ENCODE peak calls at places on chromosomes 6 and 20, in six cellular contexts. E is HepG2, Z is A549, R is GM12878, P is endothelial cell of umbilical vein, C is K562. F is an unnamed sample.

GRCh38 chr20:21149344-21149743 is 23.5 kb downstream of the KIZ start:
- DNase-seq in Z (no peak), P (no peak), C (no peak), R (no peak), E (no peak), F (no peak)

GRCh38 chr6:161829186-161829794 is 555.4 kb upstream of the AGPAT4 start:
- DNase-seq in R (no peak), P (no peak), C (no peak), Z (no peak), E (no peak), F (no peak)

GRCh38 chr20:50987493-50988210 is 29.0 kb downstream of the MOCS3 start:
- DNase-seq in C (peak), E (peak), P (peak), Z (peak), R (peak), F (peak)

GRCh38 chr20:25051386-25052155 is 6.4 kb downstream of the ACSS1 start:
- DNase-seq in Z (no peak), R (no peak), E (no peak), P (no peak), C (no peak), F (no peak)

GRCh38 chr6:79117752-79118151 is 39.7 kb upstream of the PHIP start:
- DNase-seq in R (no peak), Z (no peak), E (no peak), P (no peak), C (peak), F (no peak)

GRCh38 chr6:35512740-35513139 is at the start of gene TULP1:
- DNase-seq in R (no peak), C (no peak), Z (no peak), E (no peak), P (no peak), F (no peak)

GRCh38 chr20:44041001-44041400 is 126.3 kb downstream of the TOX2 start:
- DNase-seq in C (no peak), E (no peak), P (no peak), Z (no peak), R (no peak), F (no peak)

GRCh38 chr6:113412589-113413367 is 444.4 kb upstream of the MARCKS start:
- DNase-seq in C (no peak), Z (no peak), R (no peak), E (no peak), P (peak), F (no peak)

GRCh38 chr6:158897236-158897635 is 78.1 kb upstream of the EZR start:
- DNase-seq in C (no peak), Z (no peak), E (no peak), R (no peak), P (no peak), F (no peak)

GRCh38 chr6:87558446-87558845 is 31.3 kb downstream of the RARS2 start:
- DNase-seq in P (no peak), R (no peak), E (no peak), C (no peak), Z (no peak), F (no peak)

GRCh38 chr6:167140589-167141474 is 16.9 kb downstream of the GPR31 start:
- DNase-seq in E (peak), Z (no peak), C (no peak), P (no peak), R (no peak), F (no peak)

GRCh38 chr6:31460361-31461025 is 37.5 kb upstream of the MICB start:
- DNase-seq in R (no peak), Z (no peak), P (no peak), C (no peak), E (no peak), F (no peak)

GRCh38 chr6:166567107-166567506 is 19.4 kb downstream of the RAMACL start:
- DNase-seq in R (no peak), C (no peak), P (peak), E (no peak), Z (no peak), F (no peak)

GRCh38 chr6:3956054-3956453 is 106.9 kb downstream of the FAM50B start:
- DNase-seq in C (no peak), E (peak), Z (no peak), R (no peak), P (no peak), F (no peak)

GRCh38 chr6:155014715-155015300 is 19.7 kb downstream of the TIAM2 start:
- DNase-seq in P (peak), Z (no peak), E (no peak), C (no peak), R (no peak), F (no peak)

GRCh38 chr6:13427838-13428527 is 59.4 kb downstream of the GFOD1 start:
- DNase-seq in Z (no peak), P (peak), R (peak), E (no peak), C (peak), F (no peak)

GRCh38 chr20:60046011-60046413 is 87.8 kb downstream of the CDH26 start:
- DNase-seq in P (no peak), C (no peak), E (no peak), Z (no peak), R (no peak), F (peak)

GRCh38 chr6:144248470-144249301 is 36.4 kb upstream of the UTRN start:
- DNase-seq in E (no peak), P (no peak), Z (no peak), C (no peak), R (no peak), F (no peak)

GRCh38 chr6:16766836-16767745 is 5.8 kb upstream of the ATXN1 start:
- DNase-seq in Z (no peak), C (no peak), E (no peak), P (no peak), R (no peak), F (no peak)

GRCh38 chr20:44750081-44750805 is 4.6 kb downstream of the KCNK15 start:
- DNase-seq in C (peak), P (no peak), E (no peak), Z (no peak), R (no peak), F (no peak)

DNA sequence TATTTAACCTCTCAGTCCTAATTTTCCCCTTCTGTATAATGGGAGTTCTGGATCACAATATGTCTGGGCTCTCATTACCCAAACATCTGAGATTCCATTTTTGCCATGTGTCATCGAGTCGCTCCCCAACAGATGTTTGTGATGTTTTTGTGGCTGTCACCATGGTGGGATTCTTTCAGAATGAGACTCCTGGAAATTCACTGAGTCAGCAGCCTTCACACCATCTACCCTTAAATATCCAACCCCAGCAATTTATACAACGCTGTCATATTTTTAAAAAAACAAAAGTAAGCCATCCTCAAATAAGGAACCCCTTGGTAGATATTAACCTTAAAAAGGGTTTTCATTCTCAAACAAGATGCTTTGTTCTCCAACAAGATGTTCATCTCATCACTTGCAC is 20.9 kb downstream of the NRSN1 start:
- DNase-seq in R (no peak), C (no peak), E (no peak), P (no peak), Z (no peak), F (no peak)
- H3K4me3 ChIP-seq in R (no peak), C (no peak), E (no peak), P (no peak), Z (no peak), F (no peak)

DNA sequence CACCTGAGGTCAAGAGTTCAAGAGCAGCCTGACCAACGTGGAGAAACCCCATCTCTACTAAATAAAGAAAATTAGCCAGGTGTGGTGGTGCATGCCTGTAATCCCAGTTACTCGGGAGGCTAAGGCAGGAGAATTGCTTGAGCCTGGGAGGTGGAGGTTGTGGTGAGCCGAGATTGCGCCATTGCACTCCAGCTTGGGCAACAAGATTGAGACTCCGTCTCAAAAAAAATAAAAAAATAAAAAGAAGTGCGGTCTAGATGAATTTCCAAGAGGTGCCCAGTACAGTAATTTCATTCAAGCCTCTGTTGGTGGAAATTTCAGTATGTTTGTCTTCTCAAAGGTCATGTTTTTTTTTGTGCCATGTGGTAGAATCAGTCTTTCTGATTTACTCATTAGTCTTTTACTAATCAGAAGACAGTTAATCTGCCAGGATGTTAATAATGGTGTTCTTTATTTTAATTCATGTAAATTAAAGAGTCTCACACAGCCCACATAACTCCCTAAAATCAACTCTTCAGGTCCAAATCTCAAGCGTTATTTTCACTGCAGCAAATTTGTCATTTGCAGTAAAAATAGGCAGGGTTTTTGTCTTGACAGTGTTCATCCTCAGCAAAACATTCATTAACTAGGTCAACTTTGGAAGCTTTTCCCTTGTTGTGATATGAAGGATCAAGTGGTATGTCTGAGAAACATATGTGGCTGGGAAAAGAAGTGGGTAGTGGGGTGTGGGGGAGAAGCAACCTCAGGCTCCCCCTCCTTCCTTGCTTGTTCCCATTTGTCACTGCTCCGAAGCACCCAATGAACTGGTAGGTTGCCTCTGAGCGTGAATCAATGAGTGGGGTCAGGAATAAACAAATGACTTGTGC is 13.3 kb downstream of the TP53INP2 start:
- DNase-seq in R (no peak), E (peak), C (no peak), Z (no peak), P (no peak), F (no peak)
- TF ChIP-seq MAX in R (no peak), E (peak), C (no peak), Z (no peak), P (no peak), F (no peak)

GRCh38 chr20:6164421-6165341 is 41.9 kb upstream of the FERMT1 start:
- DNase-seq in C (no peak), E (no peak), Z (no peak), P (no peak), R (no peak), F (no peak)
- TF ChIP-seq MYC in C (no peak), E (no peak), Z (no peak), P (no peak), R (no peak), F (no peak)

GRCh38 chr6:96014846-96015245 is 928 bp upstream of the FUT9 start:
- DNase-seq in P (no peak), R (no peak), E (no peak), C (no peak), Z (no peak), F (no peak)

GRCh38 chr6:96015321-96015790 is 418 bp upstream of the FUT9 start:
- DNase-seq in P (no peak), E (no peak), Z (no peak), R (no peak), C (no peak), F (no peak)

GRCh38 chr6:96013531-96013930 is 2.2 kb upstream of the FUT9 start:
- DNase-seq in C (no peak), E (no peak), Z (no peak), P (no peak), R (no peak), F (no peak)

GRCh38 chr6:96016781-96017180 is 1.0 kb downstream of the FUT9 start:
- DNase-seq in R (no peak), P (no peak), Z (no peak), E (no peak), C (no peak), F (no peak)

DNA sequence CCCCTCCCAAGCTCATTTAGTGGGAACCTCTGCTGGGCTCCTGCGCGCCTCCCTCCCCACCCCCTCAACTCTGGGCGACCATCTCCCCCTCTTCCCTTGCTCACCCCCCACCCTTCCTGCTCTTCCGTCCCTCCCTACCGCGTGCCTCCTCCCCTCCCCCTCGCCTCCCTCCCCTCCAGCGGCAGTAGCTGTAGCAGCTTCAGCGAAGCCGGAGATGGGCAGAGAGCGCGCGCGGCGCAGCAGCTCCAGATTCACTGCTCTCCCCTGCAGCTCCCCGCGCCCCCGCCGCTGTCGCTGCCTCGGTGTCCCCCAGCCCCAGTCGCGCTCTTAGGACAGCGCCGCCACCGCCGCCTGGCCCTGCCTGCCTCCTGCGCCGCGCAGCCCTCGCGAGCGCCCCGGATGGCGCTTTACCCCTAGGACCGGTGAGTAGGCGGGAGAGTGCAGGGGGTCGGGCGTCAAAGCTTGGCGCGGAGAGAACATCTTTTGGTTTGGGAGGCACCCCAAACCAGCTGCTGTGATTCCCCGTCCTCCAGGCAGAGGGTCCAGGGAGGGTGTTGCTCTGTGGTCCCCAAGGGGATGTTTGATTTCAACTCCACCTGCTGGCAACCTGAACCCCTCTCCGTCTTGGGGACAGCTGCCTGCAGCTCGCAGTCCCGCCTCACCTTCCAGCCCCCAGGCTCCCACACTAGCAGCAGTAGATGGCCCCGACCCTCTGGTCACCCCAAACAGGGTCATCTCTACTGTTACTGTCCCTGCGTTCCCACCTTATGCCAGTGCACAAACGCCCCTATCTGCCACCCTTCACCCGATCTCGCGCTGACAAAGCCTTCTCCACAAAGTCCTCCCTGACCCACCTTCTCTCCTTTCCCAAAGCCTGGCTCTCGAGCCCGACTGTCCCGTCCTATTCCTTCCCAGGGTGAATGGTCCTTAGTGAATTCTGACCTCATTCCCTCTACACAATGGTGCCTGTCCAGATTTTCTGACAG is at the start of gene FUT9:
- DNase-seq in C (no peak), P (no peak), R (no peak), E (no peak), Z (no peak), F (no peak)
- H3K4me3 ChIP-seq in C (no peak), P (no peak), R (no peak), E (peak), Z (no peak), F (no peak)

GRCh38 chr6:82216549-82216948 is 31.0 kb downstream of the IBTK start:
- DNase-seq in E (no peak), Z (no peak), R (no peak), C (no peak), P (no peak), F (no peak)

GRCh38 chr6:82211326-82211725 is 36.2 kb downstream of the IBTK start:
- DNase-seq in P (no peak), E (no peak), C (no peak), Z (no peak), R (no peak), F (no peak)

GRCh38 chr6:82220167-82220566 is 27.4 kb downstream of the IBTK start:
- DNase-seq in P (no peak), C (no peak), Z (no peak), R (no peak), E (no peak), F (no peak)

GRCh38 chr6:82217014-82217621 is 30.4 kb downstream of the IBTK start:
- DNase-seq in Z (no peak), E (no peak), R (peak), C (no peak), P (no peak), F (no peak)
- TF ChIP-seq MAX in Z (no peak), E (no peak), R (no peak), C (no peak), P (no peak), F (no peak)

GRCh38 chr6:14748679-14749078 is 497.2 kb upstream of the JARID2 start:
- DNase-seq in R (no peak), E (no peak), P (no peak), Z (no peak), C (no peak), F (no peak)
- TF ChIP-seq MYC in R (no peak), E (no peak), P (no peak), Z (no peak), C (no peak), F (no peak)

GRCh38 chr6:6319947-6320811 is at the start of gene F13A1:
- DNase-seq in Z (no peak), P (no peak), R (no peak), E (no peak), C (no peak), F (peak)
- H3K4me3 ChIP-seq in Z (no peak), P (no peak), R (peak), E (no peak), C (no peak), F (no peak)

GRCh38 chr6:143000771-143001170 is 55.8 kb upstream of the HIVEP2 start:
- DNase-seq in P (no peak), C (no peak), E (no peak), Z (no peak), R (no peak), F (no peak)
- TF ChIP-seq MAX in P (no peak), C (no peak), E (no peak), Z (no peak), R (no peak), F (no peak)

DNA sequence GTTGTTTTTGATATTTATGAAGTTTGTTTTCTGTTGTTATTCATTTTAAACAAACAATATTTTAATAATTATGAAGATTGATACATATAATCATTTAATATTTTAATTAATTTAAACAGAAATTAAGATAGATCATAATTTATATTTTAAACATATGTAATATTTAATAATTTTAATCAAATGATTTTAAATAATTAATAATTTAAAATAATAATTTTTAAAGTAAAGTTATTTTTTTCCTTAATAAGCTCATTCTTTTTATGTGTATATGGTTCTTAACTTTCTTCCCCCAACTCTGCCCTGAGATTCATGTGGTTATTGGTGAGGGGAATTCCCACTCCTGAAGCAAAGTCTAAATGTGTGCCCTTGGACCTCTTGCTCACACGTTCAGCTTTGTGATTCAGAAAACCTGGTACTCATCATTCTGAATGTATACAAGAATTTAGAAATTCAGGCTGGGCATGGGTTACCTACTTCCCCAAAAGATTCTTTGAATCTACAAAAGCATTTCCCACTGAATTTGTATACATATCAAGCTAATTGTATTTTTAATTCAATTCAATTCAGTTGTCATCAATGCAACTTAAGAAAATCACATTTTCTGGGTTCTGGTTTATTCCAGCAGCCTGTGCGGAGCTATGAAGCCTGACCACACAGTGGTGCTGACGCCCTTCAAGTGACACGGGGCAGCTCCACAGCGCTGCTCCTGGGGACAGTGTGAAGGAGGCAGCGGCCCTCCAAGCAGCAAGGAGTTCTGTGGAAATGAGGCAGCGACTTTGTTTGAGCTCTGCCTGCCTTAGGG is 168.9 kb upstream of the UST start:
- DNase-seq in P (peak), C (peak), E (peak), Z (peak), R (no peak), F (peak)
- TF ChIP-seq MYC in P (no peak), C (no peak), E (no peak), Z (no peak), R (no peak), F (peak)

DNA sequence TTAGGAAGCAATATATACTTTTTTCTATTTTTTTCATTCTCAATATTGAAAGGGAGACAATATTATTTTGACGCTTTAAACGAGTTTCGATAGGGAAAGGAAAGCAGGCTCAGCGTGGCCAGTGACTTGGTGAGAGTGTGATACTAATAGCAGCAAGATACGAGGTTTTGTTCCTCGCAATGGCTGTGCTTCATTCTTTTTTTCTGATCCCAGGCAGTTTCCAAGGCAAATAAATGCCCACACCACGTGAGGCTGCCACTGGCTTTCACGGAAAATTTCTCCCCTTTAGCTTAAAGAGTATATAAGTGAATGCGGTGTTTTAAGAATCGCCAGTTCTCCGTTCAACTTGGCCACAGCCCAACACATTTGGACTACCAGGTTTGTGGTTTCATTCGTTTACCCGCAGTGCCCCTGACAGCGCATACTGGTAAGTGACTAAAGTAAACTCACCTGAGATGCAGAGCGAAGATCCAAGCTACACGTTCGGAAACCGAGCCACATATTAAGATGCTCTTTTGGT is 196.4 kb upstream of the ZNF184 start:
- DNase-seq in E (no peak), Z (no peak), P (peak), R (no peak), C (peak), F (peak)
- H3K4me3 ChIP-seq in E (peak), Z (peak), P (no peak), R (peak), C (peak), F (peak)

F was measured in NB4.